ENCODE peak calls at places on chromosome 9, in ten cellular contexts. P is heart right ventricle, I is uterus, W is HFFc6, U is adrenal gland, Z is GM23338, Q is type B pancreatic cell, V is cardiac muscle cell, E is cardiac fibroblast, O is Calu3. C is an unnamed sample.

GRCh38 chr9:99690573-99690972 is 131.1 kb upstream of the NR4A3 start:
- DNase-seq in U (no peak), P (no peak), E (no peak), O (no peak), V (no peak), I (no peak), W (no peak), Z (no peak), Q (no peak), C (no peak)

GRCh38 chr9:134301387-134302129 is 24.7 kb upstream of the RXRA start:
- DNase-seq in W (no peak), I (no peak), U (no peak), E (no peak), Z (no peak), V (no peak), O (no peak), P (no peak), Q (no peak), C (peak; percentile 37)

GRCh38 chr9:120711354-120711753 is 2.9 kb downstream of the MEGF9 start:
- DNase-seq in I (no peak), E (no peak), Q (no peak), V (no peak), O (no peak), W (no peak), P (no peak), U (no peak), Z (no peak), C (no peak)

GRCh38 chr9:136091582-136092352 is 3.3 kb downstream of the NACC2 start:
- DNase-seq in P (no peak), Q (no peak), W (no peak), U (no peak), E (peak; percentile 25), V (no peak), O (no peak), Z (no peak), I (no peak), C (peak; percentile 13)

GRCh38 chr9:81861644-81862043 is 66.6 kb upstream of the SPATA31D4 start:
- DNase-seq in O (no peak), W (peak; percentile 80), Q (no peak), U (no peak), I (no peak), Z (no peak), P (no peak), V (peak; percentile 60), E (peak; percentile 85), C (no peak)

GRCh38 chr9:86328153-86328552 is 26.1 kb downstream of the TUT7 start:
- DNase-seq in Z (peak; percentile 66), E (no peak), V (no peak), Q (no peak), O (no peak), I (no peak), W (no peak), U (no peak), P (no peak), C (no peak)

GRCh38 chr9:113992276-113992951 is 85.7 kb downstream of the AMBP start:
- DNase-seq in V (no peak), U (peak; percentile 87), O (no peak), I (peak; percentile 18), Q (no peak), W (no peak), E (no peak), Z (no peak), P (peak; percentile 79), C (peak; percentile 66)

GRCh38 chr9:96852676-96853075 is 1.6 kb downstream of the ZNF782 start:
- DNase-seq in U (no peak), Z (no peak), E (peak; percentile 29), I (no peak), V (no peak), P (no peak), O (no peak), Q (no peak), W (no peak), C (no peak)

GRCh38 chr9:83339435-83339834 is 198.8 kb downstream of the FRMD3 start:
- DNase-seq in O (no peak), Q (no peak), I (no peak), Z (no peak), U (no peak), V (no peak), E (peak; percentile 50), W (no peak), P (peak; percentile 53), C (no peak)

GRCh38 chr9:133347515-133347984 is 381 bp downstream of the MED22 start:
- DNase-seq in V (no peak), W (no peak), I (no peak), Z (peak; percentile 62), E (peak; percentile 33), Q (no peak), U (peak; percentile 52), O (peak; percentile 21), P (no peak), C (peak; percentile 50)

GRCh38 chr9:114117996-114118830 is 19.1 kb upstream of the KIF12 start:
- DNase-seq in E (no peak), U (no peak), O (peak; percentile 66), Z (no peak), Q (no peak), P (no peak), I (no peak), V (no peak), W (no peak), C (no peak)

GRCh38 chr9:18459958-18460584 is 13.9 kb upstream of the ADAMTSL1 start:
- DNase-seq in O (no peak), E (peak; percentile 97), W (peak; percentile 86), Z (no peak), V (peak; percentile 83), Q (no peak), P (no peak), U (no peak), I (no peak), C (no peak)

GRCh38 chr9:10000669-10001068 is 612.1 kb downstream of the PTPRD start:
- DNase-seq in O (no peak), I (no peak), V (no peak), Z (peak; percentile 49), Q (no peak), E (no peak), P (no peak), U (no peak), W (no peak), C (no peak)

GRCh38 chr9:10003047-10003446 is 609.8 kb downstream of the PTPRD start:
- DNase-seq in Z (no peak), O (no peak), U (no peak), P (no peak), E (no peak), Q (no peak), I (no peak), V (no peak), W (no peak), C (no peak)

GRCh38 chr9:9997585-9997984 is 615.2 kb downstream of the PTPRD start:
- DNase-seq in V (no peak), U (no peak), O (no peak), W (no peak), Z (peak; percentile 56), Q (no peak), P (no peak), I (no peak), E (no peak), C (no peak)

GRCh38 chr9:9996259-9996658 is 616.5 kb downstream of the PTPRD start:
- DNase-seq in V (no peak), O (no peak), I (no peak), E (no peak), Q (no peak), U (no peak), P (no peak), Z (no peak), W (no peak), C (no peak)

DNA sequence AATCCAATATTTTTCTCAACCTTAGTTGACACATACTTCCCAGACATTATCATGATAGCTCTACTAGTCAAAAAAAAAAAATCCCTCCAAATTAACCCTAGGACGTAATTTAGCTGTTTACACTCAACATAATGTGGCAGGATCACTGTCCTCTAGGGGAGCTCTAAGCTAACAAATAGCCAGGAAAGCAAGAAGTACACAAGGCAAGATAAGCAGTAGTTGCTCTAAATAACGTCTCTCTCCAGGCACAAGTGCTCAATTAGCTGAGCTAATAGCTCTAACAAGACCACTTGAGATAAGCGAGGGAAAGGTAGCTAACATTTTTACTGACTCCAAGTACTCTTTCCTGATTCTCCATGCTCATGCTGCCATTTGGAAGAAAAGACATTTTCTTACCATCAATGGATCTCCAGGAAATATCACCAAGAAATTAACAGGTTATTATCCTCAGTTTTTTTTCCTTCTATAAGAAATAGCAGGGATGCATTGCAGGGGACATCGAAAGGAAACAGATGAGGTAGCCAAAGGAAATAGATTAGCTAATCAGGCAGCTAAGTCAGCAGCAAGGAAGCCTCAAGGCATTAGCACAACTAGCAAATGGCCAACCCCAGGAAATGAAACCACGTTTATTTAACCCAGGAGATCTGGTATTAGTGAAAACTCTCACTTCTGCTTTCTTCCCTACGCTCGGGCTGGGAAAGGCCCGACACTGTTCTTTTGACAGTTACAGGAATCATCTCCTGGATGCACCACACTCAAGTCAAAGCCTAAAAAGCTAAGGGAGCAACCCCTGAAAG is 614.1 kb downstream of the PTPRD start:
- DNase-seq in I (no peak), O (no peak), Q (no peak), E (no peak), P (no peak), V (no peak), U (no peak), Z (peak; percentile 75), W (no peak), C (no peak)
- TF ChIP-seq CTCF in I (no peak), O (no peak), Q (peak; percentile 63), E (peak; percentile 6), P (peak; percentile 8), V (no peak), U (no peak), Z (peak; percentile 86), W (peak; percentile 43), C (no peak)

GRCh38 chr9:7342229-7342628 is 457.3 kb downstream of the DMAC1 start:
- DNase-seq in Q (no peak), U (no peak), P (no peak), I (no peak), Z (peak; percentile 11), V (peak; percentile 44), E (peak; percentile 12), W (no peak), O (no peak), C (no peak)
- TF ChIP-seq CTCF in Q (peak; percentile 16), U (no peak), P (peak; percentile 17), I (no peak), Z (no peak), V (peak; percentile 43), E (peak; percentile 31), W (no peak), O (no peak), C (peak; percentile 10)

GRCh38 chr9:95077053-95077765 is 240.3 kb downstream of the FANCC start:
- DNase-seq in Q (peak; percentile 49), U (no peak), I (no peak), V (no peak), W (no peak), Z (no peak), P (no peak), O (no peak), E (no peak), C (no peak)
- TF ChIP-seq CTCF in Q (no peak), U (no peak), I (no peak), V (no peak), W (no peak), Z (no peak), P (no peak), O (no peak), E (peak; percentile 13), C (no peak)

DNA sequence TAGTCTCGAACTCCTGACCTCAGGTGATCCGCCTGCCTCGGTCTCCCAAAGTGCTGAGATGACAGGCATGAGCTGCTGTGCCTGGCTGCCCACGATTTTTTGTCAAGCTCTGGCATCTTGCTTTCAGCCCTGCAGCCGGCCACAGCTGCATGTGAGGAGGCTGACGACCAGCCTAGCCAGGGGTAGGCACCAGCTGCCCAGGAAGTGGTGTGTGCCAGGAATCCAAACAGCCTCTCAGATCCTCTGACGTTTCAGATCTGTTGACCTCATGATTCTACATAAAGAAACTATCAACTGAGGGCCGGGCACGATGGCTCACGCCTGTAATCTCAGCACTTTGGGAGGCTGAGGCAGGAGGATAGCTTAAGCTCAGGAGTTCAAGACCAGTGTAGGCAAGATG is 19.0 kb downstream of the DYNC2I2 start:
- DNase-seq in W (no peak), U (no peak), Q (no peak), E (no peak), V (peak; percentile 25), O (no peak), I (no peak), P (no peak), Z (no peak), C (peak; percentile 2)
- TF ChIP-seq CTCF in W (no peak), U (no peak), Q (no peak), E (no peak), V (no peak), O (no peak), I (no peak), P (no peak), Z (no peak), C (no peak)